ENCODE peak calls at places on chromosomes 7 and 10, in ten cellular contexts. One of them, this sample, is unnamed.

GRCh38 chr10:98055875-98056516 is 25.6 kb upstream of the CRTAC1 start:
- DNase-seq in HCT116: no peak
- DNase-seq in stimulated activated CD8-positive, alpha-beta memory T cell treated with anti-CD3 and anti-CD28 coated beads, Interleukin-4, amount 100 ng/mL, for 1 hour: no peak
- DNase-seq in NCI-H1105: no peak
- DNase-seq in sciatic nerve: no peak
- DNase-seq in M059J: peak; percentile 14
- DNase-seq in cerebellar cortex: no peak
- DNase-seq in activated T-helper 1 cell treated with anti-CD3 and anti-CD28 coated beads, Interleukin-12 subunit alpha, Interleukin-12 subunit beta, Interleukin-2, Interleukin-4 antibody, amounts not matched to agents 30 ng/mL and 10 ng/mL and 1 ng/mL, durations not matched to agents 14 hours and 24 hours and 36 hours: no peak
- DNase-seq in NCI-H1930: no peak
- DNase-seq in activated CD4-positive, CD25-positive, alpha-beta regulatory T cell: no peak
- DNase-seq in this sample: no peak

GRCh38 chr7:127683776-127684681 is 32.0 kb downstream of the SND1 start:
- DNase-seq in NCI-H1930: peak; percentile 25
- DNase-seq in M059J: no peak
- DNase-seq in cerebellar cortex: no peak
- DNase-seq in sciatic nerve: no peak
- DNase-seq in stimulated activated CD8-positive, alpha-beta memory T cell treated with anti-CD3 and anti-CD28 coated beads, Interleukin-4, amount 100 ng/mL, for 1 hour: no peak
- DNase-seq in HCT116: no peak
- DNase-seq in activated CD4-positive, CD25-positive, alpha-beta regulatory T cell: no peak
- DNase-seq in NCI-H1105: peak; percentile 41
- DNase-seq in activated T-helper 1 cell treated with anti-CD3 and anti-CD28 coated beads, Interleukin-12 subunit alpha, Interleukin-12 subunit beta, Interleukin-2, Interleukin-4 antibody, amounts not matched to agents 30 ng/mL and 10 ng/mL and 1 ng/mL, durations not matched to agents 14 hours and 24 hours and 36 hours: no peak
- DNase-seq in this sample: no peak

GRCh38 chr7:100400656-100401055 is 27.4 kb downstream of the PILRA start:
- DNase-seq in NCI-H1105: no peak
- DNase-seq in stimulated activated CD8-positive, alpha-beta memory T cell treated with anti-CD3 and anti-CD28 coated beads, Interleukin-4, amount 100 ng/mL, for 1 hour: no peak
- DNase-seq in HCT116: peak; percentile 21
- DNase-seq in M059J: no peak
- DNase-seq in activated T-helper 1 cell treated with anti-CD3 and anti-CD28 coated beads, Interleukin-12 subunit alpha, Interleukin-12 subunit beta, Interleukin-2, Interleukin-4 antibody, amounts not matched to agents 30 ng/mL and 10 ng/mL and 1 ng/mL, durations not matched to agents 14 hours and 24 hours and 36 hours: no peak
- DNase-seq in sciatic nerve: no peak
- DNase-seq in cerebellar cortex: peak; percentile 81
- DNase-seq in NCI-H1930: no peak
- DNase-seq in activated CD4-positive, CD25-positive, alpha-beta regulatory T cell: no peak
- DNase-seq in this sample: no peak

GRCh38 chr7:92799446-92800211 is 36.7 kb downstream of the CDK6 start:
- DNase-seq in activated T-helper 1 cell treated with anti-CD3 and anti-CD28 coated beads, Interleukin-12 subunit alpha, Interleukin-12 subunit beta, Interleukin-2, Interleukin-4 antibody, amounts not matched to agents 30 ng/mL and 10 ng/mL and 1 ng/mL, durations not matched to agents 14 hours and 24 hours and 36 hours: no peak
- DNase-seq in cerebellar cortex: no peak
- DNase-seq in stimulated activated CD8-positive, alpha-beta memory T cell treated with anti-CD3 and anti-CD28 coated beads, Interleukin-4, amount 100 ng/mL, for 1 hour: no peak
- DNase-seq in NCI-H1930: no peak
- DNase-seq in activated CD4-positive, CD25-positive, alpha-beta regulatory T cell: no peak
- DNase-seq in NCI-H1105: no peak
- DNase-seq in M059J: no peak
- DNase-seq in HCT116: no peak
- DNase-seq in sciatic nerve: no peak
- DNase-seq in this sample: no peak

GRCh38 chr7:106570146-106570545 is 90.8 kb downstream of the CCDC71L start:
- DNase-seq in HCT116: no peak
- DNase-seq in activated CD4-positive, CD25-positive, alpha-beta regulatory T cell: no peak
- DNase-seq in M059J: no peak
- DNase-seq in NCI-H1105: no peak
- DNase-seq in sciatic nerve: no peak
- DNase-seq in stimulated activated CD8-positive, alpha-beta memory T cell treated with anti-CD3 and anti-CD28 coated beads, Interleukin-4, amount 100 ng/mL, for 1 hour: no peak
- DNase-seq in NCI-H1930: no peak
- DNase-seq in cerebellar cortex: no peak
- DNase-seq in activated T-helper 1 cell treated with anti-CD3 and anti-CD28 coated beads, Interleukin-12 subunit alpha, Interleukin-12 subunit beta, Interleukin-2, Interleukin-4 antibody, amounts not matched to agents 30 ng/mL and 10 ng/mL and 1 ng/mL, durations not matched to agents 14 hours and 24 hours and 36 hours: no peak
- DNase-seq in this sample: no peak

GRCh38 chr7:138538518-138538917 is 78.5 kb downstream of the TRIM24 start:
- DNase-seq in sciatic nerve: no peak
- DNase-seq in activated CD4-positive, CD25-positive, alpha-beta regulatory T cell: no peak
- DNase-seq in NCI-H1105: no peak
- DNase-seq in HCT116: no peak
- DNase-seq in stimulated activated CD8-positive, alpha-beta memory T cell treated with anti-CD3 and anti-CD28 coated beads, Interleukin-4, amount 100 ng/mL, for 1 hour: no peak
- DNase-seq in activated T-helper 1 cell treated with anti-CD3 and anti-CD28 coated beads, Interleukin-12 subunit alpha, Interleukin-12 subunit beta, Interleukin-2, Interleukin-4 antibody, amounts not matched to agents 30 ng/mL and 10 ng/mL and 1 ng/mL, durations not matched to agents 14 hours and 24 hours and 36 hours: no peak
- DNase-seq in M059J: peak; percentile 50
- DNase-seq in NCI-H1930: no peak
- DNase-seq in cerebellar cortex: no peak
- DNase-seq in this sample: peak; percentile 13

GRCh38 chr7:97179454-97180104 is 62.1 kb downstream of the SDHAF3 start:
- DNase-seq in cerebellar cortex: peak; percentile 74
- DNase-seq in activated CD4-positive, CD25-positive, alpha-beta regulatory T cell: peak; percentile 18
- DNase-seq in NCI-H1105: peak; percentile 28
- DNase-seq in HCT116: peak; percentile 29
- DNase-seq in activated T-helper 1 cell treated with anti-CD3 and anti-CD28 coated beads, Interleukin-12 subunit alpha, Interleukin-12 subunit beta, Interleukin-2, Interleukin-4 antibody, amounts not matched to agents 30 ng/mL and 10 ng/mL and 1 ng/mL, durations not matched to agents 14 hours and 24 hours and 36 hours: peak; percentile 5
- DNase-seq in M059J: peak; percentile 68
- DNase-seq in sciatic nerve: no peak
- DNase-seq in stimulated activated CD8-positive, alpha-beta memory T cell treated with anti-CD3 and anti-CD28 coated beads, Interleukin-4, amount 100 ng/mL, for 1 hour: peak; percentile 8
- DNase-seq in NCI-H1930: peak; percentile 58
- DNase-seq in this sample: peak; percentile 29

GRCh38 chr7:68604516-68604915 is 993.8 kb upstream of the AUTS2 start:
- DNase-seq in sciatic nerve: no peak
- DNase-seq in NCI-H1105: no peak
- DNase-seq in NCI-H1930: no peak
- DNase-seq in HCT116: no peak
- DNase-seq in activated T-helper 1 cell treated with anti-CD3 and anti-CD28 coated beads, Interleukin-12 subunit alpha, Interleukin-12 subunit beta, Interleukin-2, Interleukin-4 antibody, amounts not matched to agents 30 ng/mL and 10 ng/mL and 1 ng/mL, durations not matched to agents 14 hours and 24 hours and 36 hours: no peak
- DNase-seq in stimulated activated CD8-positive, alpha-beta memory T cell treated with anti-CD3 and anti-CD28 coated beads, Interleukin-4, amount 100 ng/mL, for 1 hour: no peak
- DNase-seq in activated CD4-positive, CD25-positive, alpha-beta regulatory T cell: no peak
- DNase-seq in cerebellar cortex: no peak
- DNase-seq in M059J: no peak
- DNase-seq in this sample: no peak

GRCh38 chr7:5695037-5695708 is 86.3 kb downstream of the RNF216 start:
- DNase-seq in cerebellar cortex: no peak
- DNase-seq in activated T-helper 1 cell treated with anti-CD3 and anti-CD28 coated beads, Interleukin-12 subunit alpha, Interleukin-12 subunit beta, Interleukin-2, Interleukin-4 antibody, amounts not matched to agents 30 ng/mL and 10 ng/mL and 1 ng/mL, durations not matched to agents 14 hours and 24 hours and 36 hours: peak; percentile 79
- DNase-seq in NCI-H1930: no peak
- DNase-seq in stimulated activated CD8-positive, alpha-beta memory T cell treated with anti-CD3 and anti-CD28 coated beads, Interleukin-4, amount 100 ng/mL, for 1 hour: peak; percentile 64
- DNase-seq in HCT116: no peak
- DNase-seq in sciatic nerve: no peak
- DNase-seq in M059J: peak; percentile 97
- DNase-seq in activated CD4-positive, CD25-positive, alpha-beta regulatory T cell: no peak
- DNase-seq in NCI-H1105: no peak
- DNase-seq in this sample: peak; percentile 80

GRCh38 chr7:70347880-70348279 is 749.6 kb downstream of the AUTS2 start:
- DNase-seq in HCT116: no peak
- DNase-seq in sciatic nerve: no peak
- DNase-seq in cerebellar cortex: no peak
- DNase-seq in NCI-H1105: no peak
- DNase-seq in M059J: no peak
- DNase-seq in NCI-H1930: no peak
- DNase-seq in activated T-helper 1 cell treated with anti-CD3 and anti-CD28 coated beads, Interleukin-12 subunit alpha, Interleukin-12 subunit beta, Interleukin-2, Interleukin-4 antibody, amounts not matched to agents 30 ng/mL and 10 ng/mL and 1 ng/mL, durations not matched to agents 14 hours and 24 hours and 36 hours: no peak
- DNase-seq in activated CD4-positive, CD25-positive, alpha-beta regulatory T cell: no peak
- DNase-seq in stimulated activated CD8-positive, alpha-beta memory T cell treated with anti-CD3 and anti-CD28 coated beads, Interleukin-4, amount 100 ng/mL, for 1 hour: no peak
- DNase-seq in this sample: no peak

GRCh38 chr10:72567884-72568283 is 58.0 kb downstream of the MICU1 start:
- DNase-seq in stimulated activated CD8-positive, alpha-beta memory T cell treated with anti-CD3 and anti-CD28 coated beads, Interleukin-4, amount 100 ng/mL, for 1 hour: no peak
- DNase-seq in NCI-H1930: no peak
- DNase-seq in activated CD4-positive, CD25-positive, alpha-beta regulatory T cell: no peak
- DNase-seq in cerebellar cortex: peak; percentile 41
- DNase-seq in NCI-H1105: no peak
- DNase-seq in HCT116: peak; percentile 10
- DNase-seq in M059J: peak; percentile 45
- DNase-seq in sciatic nerve: no peak
- DNase-seq in activated T-helper 1 cell treated with anti-CD3 and anti-CD28 coated beads, Interleukin-12 subunit alpha, Interleukin-12 subunit beta, Interleukin-2, Interleukin-4 antibody, amounts not matched to agents 30 ng/mL and 10 ng/mL and 1 ng/mL, durations not matched to agents 14 hours and 24 hours and 36 hours: no peak
- DNase-seq in this sample: no peak

GRCh38 chr10:21315321-21316220 is 209.9 kb downstream of the SKIDA1 start:
- DNase-seq in cerebellar cortex: peak; percentile 86
- DNase-seq in stimulated activated CD8-positive, alpha-beta memory T cell treated with anti-CD3 and anti-CD28 coated beads, Interleukin-4, amount 100 ng/mL, for 1 hour: no peak
- DNase-seq in M059J: peak; percentile 85
- DNase-seq in activated CD4-positive, CD25-positive, alpha-beta regulatory T cell: no peak
- DNase-seq in NCI-H1930: no peak
- DNase-seq in sciatic nerve: peak; percentile 76
- DNase-seq in NCI-H1105: no peak
- DNase-seq in HCT116: no peak
- DNase-seq in activated T-helper 1 cell treated with anti-CD3 and anti-CD28 coated beads, Interleukin-12 subunit alpha, Interleukin-12 subunit beta, Interleukin-2, Interleukin-4 antibody, amounts not matched to agents 30 ng/mL and 10 ng/mL and 1 ng/mL, durations not matched to agents 14 hours and 24 hours and 36 hours: no peak
- DNase-seq in this sample: peak; percentile 75

GRCh38 chr7:128886391-128887168 is 23.9 kb downstream of the ATP6V1F start:
- DNase-seq in activated T-helper 1 cell treated with anti-CD3 and anti-CD28 coated beads, Interleukin-12 subunit alpha, Interleukin-12 subunit beta, Interleukin-2, Interleukin-4 antibody, amounts not matched to agents 30 ng/mL and 10 ng/mL and 1 ng/mL, durations not matched to agents 14 hours and 24 hours and 36 hours: no peak
- DNase-seq in HCT116: no peak
- DNase-seq in NCI-H1930: no peak
- DNase-seq in stimulated activated CD8-positive, alpha-beta memory T cell treated with anti-CD3 and anti-CD28 coated beads, Interleukin-4, amount 100 ng/mL, for 1 hour: no peak
- DNase-seq in NCI-H1105: no peak
- DNase-seq in M059J: no peak
- DNase-seq in activated CD4-positive, CD25-positive, alpha-beta regulatory T cell: no peak
- DNase-seq in sciatic nerve: no peak
- DNase-seq in cerebellar cortex: no peak
- DNase-seq in this sample: no peak

GRCh38 chr10:128577958-128578750 is 451.9 kb upstream of the MKI67 start:
- DNase-seq in sciatic nerve: no peak
- DNase-seq in cerebellar cortex: no peak
- DNase-seq in stimulated activated CD8-positive, alpha-beta memory T cell treated with anti-CD3 and anti-CD28 coated beads, Interleukin-4, amount 100 ng/mL, for 1 hour: no peak
- DNase-seq in activated T-helper 1 cell treated with anti-CD3 and anti-CD28 coated beads, Interleukin-12 subunit alpha, Interleukin-12 subunit beta, Interleukin-2, Interleukin-4 antibody, amounts not matched to agents 30 ng/mL and 10 ng/mL and 1 ng/mL, durations not matched to agents 14 hours and 24 hours and 36 hours: no peak
- DNase-seq in activated CD4-positive, CD25-positive, alpha-beta regulatory T cell: no peak
- DNase-seq in NCI-H1930: no peak
- DNase-seq in M059J: no peak
- DNase-seq in HCT116: no peak
- DNase-seq in NCI-H1105: no peak
- DNase-seq in this sample: no peak

GRCh38 chr7:1735806-1736468 is 65.9 kb downstream of the ELFN1 start:
- DNase-seq in stimulated activated CD8-positive, alpha-beta memory T cell treated with anti-CD3 and anti-CD28 coated beads, Interleukin-4, amount 100 ng/mL, for 1 hour: no peak
- DNase-seq in NCI-H1930: no peak
- DNase-seq in HCT116: no peak
- DNase-seq in cerebellar cortex: no peak
- DNase-seq in activated CD4-positive, CD25-positive, alpha-beta regulatory T cell: no peak
- DNase-seq in sciatic nerve: no peak
- DNase-seq in M059J: no peak
- DNase-seq in activated T-helper 1 cell treated with anti-CD3 and anti-CD28 coated beads, Interleukin-12 subunit alpha, Interleukin-12 subunit beta, Interleukin-2, Interleukin-4 antibody, amounts not matched to agents 30 ng/mL and 10 ng/mL and 1 ng/mL, durations not matched to agents 14 hours and 24 hours and 36 hours: no peak
- DNase-seq in NCI-H1105: no peak
- DNase-seq in this sample: no peak

GRCh38 chr7:35754741-35755140 is 46.1 kb upstream of the SEPTIN7 start:
- DNase-seq in activated T-helper 1 cell treated with anti-CD3 and anti-CD28 coated beads, Interleukin-12 subunit alpha, Interleukin-12 subunit beta, Interleukin-2, Interleukin-4 antibody, amounts not matched to agents 30 ng/mL and 10 ng/mL and 1 ng/mL, durations not matched to agents 14 hours and 24 hours and 36 hours: no peak
- DNase-seq in sciatic nerve: no peak
- DNase-seq in NCI-H1930: no peak
- DNase-seq in M059J: no peak
- DNase-seq in stimulated activated CD8-positive, alpha-beta memory T cell treated with anti-CD3 and anti-CD28 coated beads, Interleukin-4, amount 100 ng/mL, for 1 hour: no peak
- DNase-seq in HCT116: no peak
- DNase-seq in activated CD4-positive, CD25-positive, alpha-beta regulatory T cell: no peak
- DNase-seq in NCI-H1105: no peak
- DNase-seq in cerebellar cortex: no peak
- DNase-seq in this sample: no peak

GRCh38 chr10:132307823-132308587 is at the start of gene STK32C:
- DNase-seq in activated CD4-positive, CD25-positive, alpha-beta regulatory T cell: peak; percentile 94
- DNase-seq in cerebellar cortex: peak; percentile 89
- DNase-seq in stimulated activated CD8-positive, alpha-beta memory T cell treated with anti-CD3 and anti-CD28 coated beads, Interleukin-4, amount 100 ng/mL, for 1 hour: peak; percentile 86
- DNase-seq in NCI-H1105: peak; percentile 79
- DNase-seq in NCI-H1930: peak; percentile 73
- DNase-seq in HCT116: peak; percentile 54
- DNase-seq in M059J: peak; percentile 71
- DNase-seq in activated T-helper 1 cell treated with anti-CD3 and anti-CD28 coated beads, Interleukin-12 subunit alpha, Interleukin-12 subunit beta, Interleukin-2, Interleukin-4 antibody, amounts not matched to agents 30 ng/mL and 10 ng/mL and 1 ng/mL, durations not matched to agents 14 hours and 24 hours and 36 hours: peak; percentile 80
- DNase-seq in sciatic nerve: peak; percentile 95
- DNase-seq in this sample: peak; percentile 67

GRCh38 chr10:52452600-52453493 is 138.8 kb downstream of the DKK1 start:
- DNase-seq in activated T-helper 1 cell treated with anti-CD3 and anti-CD28 coated beads, Interleukin-12 subunit alpha, Interleukin-12 subunit beta, Interleukin-2, Interleukin-4 antibody, amounts not matched to agents 30 ng/mL and 10 ng/mL and 1 ng/mL, durations not matched to agents 14 hours and 24 hours and 36 hours: no peak
- DNase-seq in NCI-H1930: no peak
- DNase-seq in activated CD4-positive, CD25-positive, alpha-beta regulatory T cell: no peak
- DNase-seq in HCT116: no peak
- DNase-seq in cerebellar cortex: no peak
- DNase-seq in sciatic nerve: no peak
- DNase-seq in stimulated activated CD8-positive, alpha-beta memory T cell treated with anti-CD3 and anti-CD28 coated beads, Interleukin-4, amount 100 ng/mL, for 1 hour: no peak
- DNase-seq in M059J: no peak
- DNase-seq in NCI-H1105: no peak
- DNase-seq in this sample: no peak

GRCh38 chr7:107559864-107560263 is 3.9 kb downstream of the COG5 start:
- DNase-seq in M059J: peak; percentile 55
- DNase-seq in stimulated activated CD8-positive, alpha-beta memory T cell treated with anti-CD3 and anti-CD28 coated beads, Interleukin-4, amount 100 ng/mL, for 1 hour: no peak
- DNase-seq in HCT116: no peak
- DNase-seq in cerebellar cortex: no peak
- DNase-seq in NCI-H1105: no peak
- DNase-seq in activated T-helper 1 cell treated with anti-CD3 and anti-CD28 coated beads, Interleukin-12 subunit alpha, Interleukin-12 subunit beta, Interleukin-2, Interleukin-4 antibody, amounts not matched to agents 30 ng/mL and 10 ng/mL and 1 ng/mL, durations not matched to agents 14 hours and 24 hours and 36 hours: no peak
- DNase-seq in sciatic nerve: no peak
- DNase-seq in NCI-H1930: no peak
- DNase-seq in activated CD4-positive, CD25-positive, alpha-beta regulatory T cell: no peak
- DNase-seq in this sample: no peak

GRCh38 chr7:76302299-76303056 is at the start of gene HSPB1:
- DNase-seq in stimulated activated CD8-positive, alpha-beta memory T cell treated with anti-CD3 and anti-CD28 coated beads, Interleukin-4, amount 100 ng/mL, for 1 hour: peak; percentile 35
- DNase-seq in cerebellar cortex: peak; percentile 93
- DNase-seq in sciatic nerve: peak; percentile 94
- DNase-seq in HCT116: peak; percentile 79
- DNase-seq in activated T-helper 1 cell treated with anti-CD3 and anti-CD28 coated beads, Interleukin-12 subunit alpha, Interleukin-12 subunit beta, Interleukin-2, Interleukin-4 antibody, amounts not matched to agents 30 ng/mL and 10 ng/mL and 1 ng/mL, durations not matched to agents 14 hours and 24 hours and 36 hours: peak; percentile 34
- DNase-seq in NCI-H1105: peak; percentile 88
- DNase-seq in M059J: peak; percentile 95
- DNase-seq in NCI-H1930: peak; percentile 64
- DNase-seq in activated CD4-positive, CD25-positive, alpha-beta regulatory T cell: peak; percentile 45
- DNase-seq in this sample: peak; percentile 69

GRCh38 chr10:77565590-77566023 is 72.0 kb downstream of the KCNMA1 start:
- DNase-seq in NCI-H1930: no peak
- DNase-seq in activated CD4-positive, CD25-positive, alpha-beta regulatory T cell: no peak
- DNase-seq in sciatic nerve: no peak
- DNase-seq in HCT116: no peak
- DNase-seq in stimulated activated CD8-positive, alpha-beta memory T cell treated with anti-CD3 and anti-CD28 coated beads, Interleukin-4, amount 100 ng/mL, for 1 hour: no peak
- DNase-seq in M059J: peak; percentile 32
- DNase-seq in NCI-H1105: no peak
- DNase-seq in activated T-helper 1 cell treated with anti-CD3 and anti-CD28 coated beads, Interleukin-12 subunit alpha, Interleukin-12 subunit beta, Interleukin-2, Interleukin-4 antibody, amounts not matched to agents 30 ng/mL and 10 ng/mL and 1 ng/mL, durations not matched to agents 14 hours and 24 hours and 36 hours: no peak
- DNase-seq in cerebellar cortex: no peak
- DNase-seq in this sample: no peak

GRCh38 chr7:144391823-144392255 is 11.7 kb downstream of the NOBOX start:
- DNase-seq in activated CD4-positive, CD25-positive, alpha-beta regulatory T cell: no peak
- DNase-seq in HCT116: peak; percentile 54
- DNase-seq in NCI-H1930: peak; percentile 30
- DNase-seq in NCI-H1105: peak; percentile 15
- DNase-seq in cerebellar cortex: peak; percentile 63
- DNase-seq in sciatic nerve: no peak
- DNase-seq in stimulated activated CD8-positive, alpha-beta memory T cell treated with anti-CD3 and anti-CD28 coated beads, Interleukin-4, amount 100 ng/mL, for 1 hour: no peak
- DNase-seq in M059J: peak; percentile 57
- DNase-seq in activated T-helper 1 cell treated with anti-CD3 and anti-CD28 coated beads, Interleukin-12 subunit alpha, Interleukin-12 subunit beta, Interleukin-2, Interleukin-4 antibody, amounts not matched to agents 30 ng/mL and 10 ng/mL and 1 ng/mL, durations not matched to agents 14 hours and 24 hours and 36 hours: peak; percentile 7
- DNase-seq in this sample: peak; percentile 6

GRCh38 chr10:28853195-28853594 is 175.9 kb downstream of the BAMBI start:
- DNase-seq in NCI-H1105: no peak
- DNase-seq in HCT116: no peak
- DNase-seq in cerebellar cortex: no peak
- DNase-seq in sciatic nerve: no peak
- DNase-seq in NCI-H1930: no peak
- DNase-seq in M059J: peak; percentile 63
- DNase-seq in activated T-helper 1 cell treated with anti-CD3 and anti-CD28 coated beads, Interleukin-12 subunit alpha, Interleukin-12 subunit beta, Interleukin-2, Interleukin-4 antibody, amounts not matched to agents 30 ng/mL and 10 ng/mL and 1 ng/mL, durations not matched to agents 14 hours and 24 hours and 36 hours: no peak
- DNase-seq in activated CD4-positive, CD25-positive, alpha-beta regulatory T cell: no peak
- DNase-seq in stimulated activated CD8-positive, alpha-beta memory T cell treated with anti-CD3 and anti-CD28 coated beads, Interleukin-4, amount 100 ng/mL, for 1 hour: no peak
- DNase-seq in this sample: no peak

GRCh38 chr7:35015346-35015859 is 21.9 kb downstream of the DPY19L1 start:
- DNase-seq in NCI-H1105: no peak
- DNase-seq in stimulated activated CD8-positive, alpha-beta memory T cell treated with anti-CD3 and anti-CD28 coated beads, Interleukin-4, amount 100 ng/mL, for 1 hour: no peak
- DNase-seq in cerebellar cortex: no peak
- DNase-seq in activated T-helper 1 cell treated with anti-CD3 and anti-CD28 coated beads, Interleukin-12 subunit alpha, Interleukin-12 subunit beta, Interleukin-2, Interleukin-4 antibody, amounts not matched to agents 30 ng/mL and 10 ng/mL and 1 ng/mL, durations not matched to agents 14 hours and 24 hours and 36 hours: no peak
- DNase-seq in sciatic nerve: no peak
- DNase-seq in activated CD4-positive, CD25-positive, alpha-beta regulatory T cell: no peak
- DNase-seq in NCI-H1930: no peak
- DNase-seq in M059J: peak; percentile 69
- DNase-seq in HCT116: no peak
- DNase-seq in this sample: no peak

GRCh38 chr10:62036186-62037081 is 134.9 kb downstream of the ARID5B start:
- DNase-seq in HCT116: no peak
- DNase-seq in stimulated activated CD8-positive, alpha-beta memory T cell treated with anti-CD3 and anti-CD28 coated beads, Interleukin-4, amount 100 ng/mL, for 1 hour: no peak
- DNase-seq in sciatic nerve: no peak
- DNase-seq in cerebellar cortex: no peak
- DNase-seq in NCI-H1105: no peak
- DNase-seq in M059J: peak; percentile 71
- DNase-seq in NCI-H1930: no peak
- DNase-seq in activated T-helper 1 cell treated with anti-CD3 and anti-CD28 coated beads, Interleukin-12 subunit alpha, Interleukin-12 subunit beta, Interleukin-2, Interleukin-4 antibody, amounts not matched to agents 30 ng/mL and 10 ng/mL and 1 ng/mL, durations not matched to agents 14 hours and 24 hours and 36 hours: no peak
- DNase-seq in activated CD4-positive, CD25-positive, alpha-beta regulatory T cell: no peak
- DNase-seq in this sample: no peak

GRCh38 chr10:7258948-7259523 is 151.8 kb downstream of the SFMBT2 start:
- DNase-seq in activated T-helper 1 cell treated with anti-CD3 and anti-CD28 coated beads, Interleukin-12 subunit alpha, Interleukin-12 subunit beta, Interleukin-2, Interleukin-4 antibody, amounts not matched to agents 30 ng/mL and 10 ng/mL and 1 ng/mL, durations not matched to agents 14 hours and 24 hours and 36 hours: peak; percentile 52
- DNase-seq in HCT116: no peak
- DNase-seq in stimulated activated CD8-positive, alpha-beta memory T cell treated with anti-CD3 and anti-CD28 coated beads, Interleukin-4, amount 100 ng/mL, for 1 hour: peak; percentile 57
- DNase-seq in NCI-H1930: no peak
- DNase-seq in activated CD4-positive, CD25-positive, alpha-beta regulatory T cell: peak; percentile 12
- DNase-seq in M059J: peak; percentile 63
- DNase-seq in cerebellar cortex: no peak
- DNase-seq in sciatic nerve: no peak
- DNase-seq in NCI-H1105: no peak
- DNase-seq in this sample: no peak

GRCh38 chr7:50227623-50228618 is 76.6 kb upstream of the IKZF1 start:
- DNase-seq in HCT116: no peak
- DNase-seq in activated CD4-positive, CD25-positive, alpha-beta regulatory T cell: no peak
- DNase-seq in NCI-H1105: no peak
- DNase-seq in cerebellar cortex: no peak
- DNase-seq in stimulated activated CD8-positive, alpha-beta memory T cell treated with anti-CD3 and anti-CD28 coated beads, Interleukin-4, amount 100 ng/mL, for 1 hour: no peak
- DNase-seq in M059J: no peak
- DNase-seq in NCI-H1930: no peak
- DNase-seq in activated T-helper 1 cell treated with anti-CD3 and anti-CD28 coated beads, Interleukin-12 subunit alpha, Interleukin-12 subunit beta, Interleukin-2, Interleukin-4 antibody, amounts not matched to agents 30 ng/mL and 10 ng/mL and 1 ng/mL, durations not matched to agents 14 hours and 24 hours and 36 hours: no peak
- DNase-seq in sciatic nerve: no peak
- DNase-seq in this sample: no peak

GRCh38 chr7:128174391-128174790 is 66.7 kb upstream of the LEP start:
- DNase-seq in HCT116: no peak
- DNase-seq in stimulated activated CD8-positive, alpha-beta memory T cell treated with anti-CD3 and anti-CD28 coated beads, Interleukin-4, amount 100 ng/mL, for 1 hour: no peak
- DNase-seq in activated T-helper 1 cell treated with anti-CD3 and anti-CD28 coated beads, Interleukin-12 subunit alpha, Interleukin-12 subunit beta, Interleukin-2, Interleukin-4 antibody, amounts not matched to agents 30 ng/mL and 10 ng/mL and 1 ng/mL, durations not matched to agents 14 hours and 24 hours and 36 hours: no peak
- DNase-seq in NCI-H1930: no peak
- DNase-seq in NCI-H1105: no peak
- DNase-seq in sciatic nerve: no peak
- DNase-seq in M059J: no peak
- DNase-seq in activated CD4-positive, CD25-positive, alpha-beta regulatory T cell: no peak
- DNase-seq in cerebellar cortex: peak; percentile 94
- DNase-seq in this sample: no peak

This sample was measured in AG04450.